ENCODE peak calls at places on chromosomes 7 and 10, in eight cellular contexts. P is mesothelial cell of epicardium, E is nephron progenitor cell, M is MCF 10A, U is breast epithelium, Z is AG09319, R is cardiac fibroblast, H is AG04450. C is an unnamed sample.

GRCh38 chr10:51433949-51434348 is 265.4 kb downstream of the CSTF2T start:
- DNase-seq in E (no peak), M (no peak), Z (no peak), H (no peak), U (no peak), R (no peak), P (no peak), C (no peak)

GRCh38 chr7:154424370-154424769 is 372.2 kb downstream of the DPP6 start:
- DNase-seq in R (no peak), Z (no peak), P (no peak), E (no peak), H (no peak), M (no peak), U (no peak), C (no peak)

GRCh38 chr7:151699920-151700319 is 177.0 kb downstream of the PRKAG2 start:
- DNase-seq in U (no peak), R (peak; percentile 51), M (peak; percentile 21), H (no peak), Z (no peak), E (no peak), P (no peak), C (no peak)

GRCh38 chr10:127577376-127577775 is 28.3 kb downstream of the NPS start:
- DNase-seq in R (peak; percentile 12), U (no peak), E (no peak), Z (no peak), H (no peak), M (no peak), P (no peak), C (no peak)

GRCh38 chr10:94963901-94964300 is 25.4 kb downstream of the CYP2C9 start:
- DNase-seq in Z (no peak), M (peak; percentile 51), H (no peak), E (peak; percentile 10), P (no peak), R (peak; percentile 47), U (no peak), C (no peak)

GRCh38 chr10:110005716-110006115 is 2.1 kb upstream of the ADD3 start:
- DNase-seq in R (peak; percentile 85), P (no peak), E (peak; percentile 39), Z (peak; percentile 82), H (peak; percentile 74), M (peak; percentile 42), U (no peak), C (no peak)

GRCh38 chr10:84196083-84196482 is 1.7 kb downstream of the CDHR1 start:
- DNase-seq in Z (no peak), H (no peak), P (no peak), U (no peak), E (no peak), R (no peak), M (no peak), C (no peak)

GRCh38 chr10:2850202-2850601 is 217.1 kb upstream of the PFKP start:
- DNase-seq in E (no peak), H (no peak), U (no peak), M (no peak), P (no peak), Z (no peak), R (no peak), C (no peak)

GRCh38 chr7:40763319-40764287 is 628.8 kb downstream of the SUGCT start:
- DNase-seq in H (peak; percentile 54), R (peak; percentile 52), U (no peak), E (no peak), M (peak; percentile 8), Z (peak; percentile 86), P (no peak), C (no peak)

GRCh38 chr7:140062528-140063299 is at the start of gene PARP12:
- DNase-seq in U (peak; percentile 67), M (peak; percentile 79), H (peak; percentile 54), R (peak; percentile 78), Z (peak; percentile 61), E (peak; percentile 76), P (peak; percentile 62), C (peak; percentile 82)

GRCh38 chr10:80122110-80122710 is 10.3 kb upstream of the PLAC9 start:
- DNase-seq in R (peak; percentile 14), Z (no peak), E (no peak), P (no peak), M (no peak), H (no peak), U (no peak), C (no peak)

GRCh38 chr10:109205929-109206585 is 717.3 kb downstream of the XPNPEP1 start:
- DNase-seq in Z (no peak), P (no peak), U (no peak), M (no peak), E (no peak), R (peak; percentile 95), H (peak; percentile 44), C (no peak)

GRCh38 chr10:70101668-70102067 is 31.0 kb downstream of the AIFM2 start:
- DNase-seq in M (no peak), U (no peak), H (no peak), Z (no peak), P (no peak), E (no peak), R (no peak), C (no peak)

GRCh38 chr10:70109064-70109729 is 23.4 kb downstream of the AIFM2 start:
- DNase-seq in Z (no peak), M (no peak), E (no peak), R (no peak), H (no peak), U (no peak), P (no peak), C (no peak)

GRCh38 chr10:70111496-70111895 is 21.1 kb downstream of the AIFM2 start:
- DNase-seq in R (no peak), U (no peak), H (no peak), Z (no peak), M (no peak), E (no peak), P (no peak), C (no peak)

GRCh38 chr10:70106958-70107791 is 25.4 kb downstream of the AIFM2 start:
- DNase-seq in E (peak; percentile 61), M (no peak), P (no peak), U (no peak), Z (no peak), H (no peak), R (peak; percentile 10), C (no peak)
- TF ChIP-seq CTCF in E (peak; percentile 59), M (peak; percentile 39), P (peak; percentile 54), U (no peak), Z (peak; percentile 44), H (peak; percentile 38), R (peak; percentile 55), C (no peak)

DNA sequence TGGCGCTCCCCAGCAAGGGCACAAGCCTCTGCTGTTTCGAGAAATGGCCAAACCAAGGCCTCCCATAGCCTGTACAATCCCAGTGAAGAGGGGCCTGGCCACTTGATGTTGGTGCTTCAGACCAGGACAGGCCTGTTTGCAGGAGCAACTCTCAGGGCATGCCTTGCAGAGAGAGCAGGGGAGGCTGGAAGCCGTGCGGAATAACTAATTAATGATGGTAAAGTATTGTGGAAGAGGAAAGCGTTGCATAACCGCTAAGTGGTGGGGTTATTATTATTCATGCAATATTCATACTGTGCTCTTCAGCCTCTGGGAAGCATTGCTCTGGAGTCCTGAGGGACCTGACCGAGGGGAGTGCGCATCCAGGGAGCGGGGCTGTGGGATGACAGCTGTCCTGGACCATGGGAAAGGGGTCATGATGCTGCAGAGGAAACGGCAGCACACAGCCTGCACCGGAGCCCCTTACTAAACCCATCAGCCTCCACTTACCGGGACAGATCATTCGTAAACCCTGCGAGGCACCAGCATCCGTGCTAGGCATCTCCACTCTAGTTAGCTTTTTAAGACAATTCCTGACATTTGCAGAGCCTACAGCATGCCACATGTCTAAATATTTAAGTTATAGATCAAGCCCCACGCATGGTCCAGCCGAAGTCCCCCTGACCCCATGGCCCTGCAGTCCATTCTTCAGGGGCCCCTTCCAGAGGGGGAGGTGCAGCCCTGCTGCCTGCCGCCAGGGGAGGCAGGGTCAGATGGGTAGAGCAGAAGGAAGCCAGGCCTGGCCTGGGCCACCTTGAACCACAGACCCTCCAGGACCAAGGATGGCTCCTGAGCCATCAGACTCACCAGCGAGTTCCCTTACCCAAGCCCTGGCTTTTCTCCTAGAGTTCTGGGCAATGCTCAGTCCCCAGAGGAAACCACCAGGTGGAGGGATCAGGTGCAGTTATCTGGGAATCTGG is 11.6 kb downstream of the TMEM273 start:
- DNase-seq in Z (no peak), M (no peak), P (no peak), H (no peak), R (peak; percentile 22), E (no peak), U (no peak), C (no peak)
- TF ChIP-seq CTCF in Z (no peak), M (no peak), P (no peak), H (no peak), R (peak; percentile 6), E (no peak), U (no peak), C (no peak)

DNA sequence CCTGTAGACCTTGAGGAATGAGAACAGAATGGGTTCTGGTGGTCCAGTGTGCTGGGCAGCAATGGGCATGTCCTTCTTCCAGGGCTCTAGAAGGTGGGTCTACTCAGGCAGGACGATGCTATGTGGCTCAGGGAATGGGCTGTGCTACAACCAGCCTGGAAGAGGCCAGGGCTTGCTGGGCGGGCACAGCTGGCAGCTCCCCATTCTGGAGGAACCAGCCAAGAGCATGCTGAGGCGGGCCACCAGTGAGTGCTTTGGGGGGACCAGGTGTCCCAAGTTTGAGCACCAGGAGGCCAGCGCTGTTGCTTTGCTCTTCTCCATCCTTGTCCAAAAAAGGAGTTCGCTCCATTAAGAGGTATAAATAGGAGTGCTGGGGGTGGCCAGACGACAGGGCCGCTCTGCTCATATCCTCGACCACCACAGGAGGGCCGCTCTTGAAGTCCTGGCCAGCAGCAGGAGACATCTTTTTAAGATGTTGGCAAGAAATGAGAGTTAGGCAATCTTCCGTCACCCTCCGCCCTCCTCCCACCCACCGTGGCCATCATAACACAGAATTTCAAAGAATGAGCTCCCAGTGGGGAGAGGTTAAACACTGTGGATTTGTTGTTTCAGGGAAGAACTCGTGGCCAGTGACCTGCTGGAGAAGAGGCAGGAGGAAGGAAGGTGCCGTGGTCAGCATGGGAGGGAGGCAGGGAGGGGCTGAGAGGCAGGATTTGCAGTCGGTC is 141.3 kb downstream of the GRK5 start:
- DNase-seq in R (peak; percentile 35), U (peak; percentile 32), P (no peak), Z (no peak), H (no peak), M (no peak), E (no peak), C (no peak)
- TF ChIP-seq CTCF in R (no peak), U (no peak), P (no peak), Z (no peak), H (peak; percentile 15), M (no peak), E (no peak), C (no peak)

GRCh38 chr7:107330478-107330877 is 139.4 kb upstream of the GPR22 start:
- DNase-seq in Z (no peak), H (no peak), M (no peak), P (no peak), U (no peak), E (no peak), R (no peak), C (no peak)

GRCh38 chr7:107332488-107333269 is 137.2 kb upstream of the GPR22 start:
- DNase-seq in U (no peak), E (no peak), P (no peak), Z (no peak), M (no peak), R (no peak), H (no peak), C (no peak)

GRCh38 chr7:107327986-107328569 is 141.8 kb upstream of the GPR22 start:
- DNase-seq in M (peak; percentile 40), R (peak; percentile 28), Z (peak; percentile 2), H (no peak), E (no peak), U (no peak), P (no peak), C (no peak)
- TF ChIP-seq CTCF in M (no peak), R (no peak), Z (no peak), H (no peak), E (no peak), U (no peak), P (no peak), C (no peak)

GRCh38 chr10:113475381-113475807 is 77.5 kb upstream of the HABP2 start:
- DNase-seq in E (no peak), H (no peak), Z (peak; percentile 83), M (no peak), P (no peak), U (peak; percentile 85), R (no peak), C (peak; percentile 77)
- TF ChIP-seq CTCF in E (no peak), H (no peak), Z (peak; percentile 57), M (no peak), P (no peak), U (no peak), R (no peak), C (peak; percentile 30)